ENCODE peak calls at places on chromosomes 2 and 18, in seven cellular contexts. One of them, this sample, is unnamed.

GRCh38 chr2:160721089-160722040 is 227.8 kb upstream of the RBMS1 start:
- DNase-seq in GOT3: no peak
- DNase-seq in CD8-positive, alpha-beta memory T cell: no peak
- DNase-seq in NCI-H524 treated with DMSO at 0.1 percent for 48 hours: no peak
- DNase-seq in AG08396: no peak
- DNase-seq in GM03348: peak; percentile 39
- DNase-seq in AG04450: no peak
- DNase-seq in this sample: no peak

GRCh38 chr18:44740000-44740399 is 59.3 kb downstream of the SETBP1 start:
- DNase-seq in AG08396: no peak
- DNase-seq in NCI-H524 treated with DMSO at 0.1 percent for 48 hours: no peak
- DNase-seq in GOT3: no peak
- DNase-seq in GM03348: no peak
- DNase-seq in AG04450: no peak
- DNase-seq in CD8-positive, alpha-beta memory T cell: no peak
- DNase-seq in this sample: peak; percentile 30

GRCh38 chr2:71528749-71529148 is 75.4 kb downstream of the DYSF start:
- DNase-seq in GM03348: no peak
- DNase-seq in GOT3: no peak
- DNase-seq in AG08396: no peak
- DNase-seq in NCI-H524 treated with DMSO at 0.1 percent for 48 hours: no peak
- DNase-seq in AG04450: no peak
- DNase-seq in CD8-positive, alpha-beta memory T cell: no peak
- DNase-seq in this sample: peak; percentile 26

GRCh38 chr2:51695531-51695930 is 663.6 kb upstream of the NRXN1 start:
- DNase-seq in AG04450: no peak
- DNase-seq in CD8-positive, alpha-beta memory T cell: no peak
- DNase-seq in NCI-H524 treated with DMSO at 0.1 percent for 48 hours: no peak
- DNase-seq in GM03348: peak; percentile 52
- DNase-seq in AG08396: no peak
- DNase-seq in GOT3: no peak
- DNase-seq in this sample: no peak

GRCh38 chr2:186919272-186919671 is 70.3 kb upstream of the ZSWIM2 start:
- DNase-seq in GM03348: peak; percentile 16
- DNase-seq in AG08396: peak; percentile 25
- DNase-seq in AG04450: peak; percentile 52
- DNase-seq in CD8-positive, alpha-beta memory T cell: no peak
- DNase-seq in GOT3: no peak
- DNase-seq in NCI-H524 treated with DMSO at 0.1 percent for 48 hours: no peak
- DNase-seq in this sample: no peak

GRCh38 chr2:148939271-148939670 is 64.2 kb downstream of the KIF5C start:
- DNase-seq in NCI-H524 treated with DMSO at 0.1 percent for 48 hours: peak; percentile 31
- DNase-seq in GOT3: no peak
- DNase-seq in AG04450: no peak
- DNase-seq in GM03348: no peak
- DNase-seq in AG08396: no peak
- DNase-seq in CD8-positive, alpha-beta memory T cell: no peak
- DNase-seq in this sample: no peak

GRCh38 chr18:9916067-9916684 is 2.4 kb downstream of the VAPA start:
- DNase-seq in GOT3: no peak
- DNase-seq in CD8-positive, alpha-beta memory T cell: no peak
- DNase-seq in AG04450: no peak
- DNase-seq in GM03348: no peak
- DNase-seq in NCI-H524 treated with DMSO at 0.1 percent for 48 hours: no peak
- DNase-seq in AG08396: no peak
- DNase-seq in this sample: no peak

GRCh38 chr2:232389327-232389726 is 10.8 kb downstream of the ALPP start:
- DNase-seq in AG08396: no peak
- DNase-seq in CD8-positive, alpha-beta memory T cell: no peak
- DNase-seq in NCI-H524 treated with DMSO at 0.1 percent for 48 hours: no peak
- DNase-seq in GM03348: no peak
- DNase-seq in AG04450: no peak
- DNase-seq in GOT3: no peak
- DNase-seq in this sample: peak; percentile 78

GRCh38 chr2:69242651-69243051 is 144.4 kb downstream of the GFPT1 start:
- DNase-seq in CD8-positive, alpha-beta memory T cell: no peak
- DNase-seq in GOT3: no peak
- DNase-seq in GM03348: peak; percentile 79
- DNase-seq in AG08396: peak; percentile 50
- DNase-seq in AG04450: peak; percentile 71
- DNase-seq in NCI-H524 treated with DMSO at 0.1 percent for 48 hours: peak; percentile 44
- DNase-seq in this sample: no peak

GRCh38 chr2:102122115-102122514 is 20.4 kb upstream of the IL1R1 start:
- DNase-seq in NCI-H524 treated with DMSO at 0.1 percent for 48 hours: no peak
- DNase-seq in AG04450: no peak
- DNase-seq in GOT3: no peak
- DNase-seq in GM03348: peak; percentile 82
- DNase-seq in AG08396: peak; percentile 66
- DNase-seq in CD8-positive, alpha-beta memory T cell: no peak
- DNase-seq in this sample: no peak

GRCh38 chr2:217402622-217403383 is 542.9 kb upstream of the TNP1 start:
- DNase-seq in AG04450: no peak
- DNase-seq in GM03348: no peak
- DNase-seq in AG08396: no peak
- DNase-seq in GOT3: no peak
- DNase-seq in CD8-positive, alpha-beta memory T cell: no peak
- DNase-seq in NCI-H524 treated with DMSO at 0.1 percent for 48 hours: peak; percentile 74
- DNase-seq in this sample: no peak

GRCh38 chr2:177328056-177328455 is 63.5 kb upstream of the NFE2L2 start:
- DNase-seq in GM03348: no peak
- DNase-seq in AG08396: no peak
- DNase-seq in NCI-H524 treated with DMSO at 0.1 percent for 48 hours: no peak
- DNase-seq in CD8-positive, alpha-beta memory T cell: no peak
- DNase-seq in GOT3: no peak
- DNase-seq in AG04450: no peak
- DNase-seq in this sample: no peak

GRCh38 chr18:22233271-22233670 is 63.9 kb downstream of the GATA6 start:
- DNase-seq in AG04450: no peak
- DNase-seq in CD8-positive, alpha-beta memory T cell: no peak
- DNase-seq in GM03348: no peak
- DNase-seq in NCI-H524 treated with DMSO at 0.1 percent for 48 hours: no peak
- DNase-seq in GOT3: no peak
- DNase-seq in AG08396: no peak
- DNase-seq in this sample: no peak

GRCh38 chr2:60974652-60975051 is 42.9 kb upstream of the PEX13 start:
- DNase-seq in GM03348: no peak
- DNase-seq in NCI-H524 treated with DMSO at 0.1 percent for 48 hours: no peak
- DNase-seq in GOT3: no peak
- DNase-seq in AG08396: no peak
- DNase-seq in AG04450: no peak
- DNase-seq in CD8-positive, alpha-beta memory T cell: no peak
- DNase-seq in this sample: no peak

GRCh38 chr2:222320441-222321395 is 21.9 kb upstream of the PAX3 start:
- DNase-seq in GM03348: peak; percentile 31
- DNase-seq in NCI-H524 treated with DMSO at 0.1 percent for 48 hours: no peak
- DNase-seq in CD8-positive, alpha-beta memory T cell: no peak
- DNase-seq in AG04450: no peak
- DNase-seq in AG08396: peak; percentile 18
- DNase-seq in GOT3: no peak
- DNase-seq in this sample: peak; percentile 64

GRCh38 chr18:48962252-48962856 is 11.6 kb upstream of the SMAD7 start:
- DNase-seq in CD8-positive, alpha-beta memory T cell: no peak
- DNase-seq in NCI-H524 treated with DMSO at 0.1 percent for 48 hours: no peak
- DNase-seq in AG04450: no peak
- DNase-seq in GOT3: no peak
- DNase-seq in AG08396: no peak
- DNase-seq in GM03348: no peak
- DNase-seq in this sample: no peak

GRCh38 chr2:118667964-118668363 is 179.5 kb downstream of the EN1 start:
- DNase-seq in AG04450: no peak
- DNase-seq in GOT3: no peak
- DNase-seq in NCI-H524 treated with DMSO at 0.1 percent for 48 hours: no peak
- DNase-seq in GM03348: peak; percentile 54
- DNase-seq in AG08396: peak; percentile 37
- DNase-seq in CD8-positive, alpha-beta memory T cell: no peak
- DNase-seq in this sample: no peak

GRCh38 chr2:106602042-106602441 is 114.9 kb downstream of the CD8B2 start:
- DNase-seq in AG08396: no peak
- DNase-seq in AG04450: no peak
- DNase-seq in GM03348: no peak
- DNase-seq in GOT3: no peak
- DNase-seq in CD8-positive, alpha-beta memory T cell: no peak
- DNase-seq in NCI-H524 treated with DMSO at 0.1 percent for 48 hours: no peak
- DNase-seq in this sample: no peak

GRCh38 chr2:105660489-105660888 is 84.2 kb upstream of the NCK2 start:
- DNase-seq in NCI-H524 treated with DMSO at 0.1 percent for 48 hours: no peak
- DNase-seq in AG08396: no peak
- DNase-seq in AG04450: no peak
- DNase-seq in CD8-positive, alpha-beta memory T cell: no peak
- DNase-seq in GM03348: no peak
- DNase-seq in GOT3: no peak
- DNase-seq in this sample: no peak

GRCh38 chr2:189129971-189130370 is 49.6 kb downstream of the COL5A2 start:
- DNase-seq in AG04450: peak; percentile 61
- DNase-seq in GM03348: peak; percentile 64
- DNase-seq in GOT3: no peak
- DNase-seq in AG08396: peak; percentile 42
- DNase-seq in CD8-positive, alpha-beta memory T cell: no peak
- DNase-seq in NCI-H524 treated with DMSO at 0.1 percent for 48 hours: no peak
- DNase-seq in this sample: no peak

GRCh38 chr2:235095569-235095968 is 143.8 kb downstream of the SH3BP4 start:
- DNase-seq in AG08396: no peak
- DNase-seq in GOT3: no peak
- DNase-seq in GM03348: peak; percentile 24
- DNase-seq in CD8-positive, alpha-beta memory T cell: no peak
- DNase-seq in NCI-H524 treated with DMSO at 0.1 percent for 48 hours: no peak
- DNase-seq in AG04450: no peak
- DNase-seq in this sample: no peak

GRCh38 chr2:138600732-138601437 is 99.3 kb downstream of the SPOPL start:
- DNase-seq in AG08396: no peak
- DNase-seq in CD8-positive, alpha-beta memory T cell: no peak
- DNase-seq in GOT3: no peak
- DNase-seq in GM03348: no peak
- DNase-seq in AG04450: no peak
- DNase-seq in NCI-H524 treated with DMSO at 0.1 percent for 48 hours: no peak
- DNase-seq in this sample: no peak

GRCh38 chr18:54736981-54737380 is 91.3 kb upstream of the RAB27B start:
- DNase-seq in GM03348: no peak
- DNase-seq in AG08396: no peak
- DNase-seq in NCI-H524 treated with DMSO at 0.1 percent for 48 hours: no peak
- DNase-seq in AG04450: no peak
- DNase-seq in CD8-positive, alpha-beta memory T cell: no peak
- DNase-seq in GOT3: no peak
- DNase-seq in this sample: no peak

GRCh38 chr2:135219226-135219625 is 167.1 kb downstream of the RAB3GAP1 start:
- DNase-seq in AG04450: no peak
- DNase-seq in GM03348: no peak
- DNase-seq in GOT3: no peak
- DNase-seq in CD8-positive, alpha-beta memory T cell: no peak
- DNase-seq in AG08396: no peak
- DNase-seq in NCI-H524 treated with DMSO at 0.1 percent for 48 hours: no peak
- DNase-seq in this sample: no peak

GRCh38 chr2:167335627-167336026 is 447.3 kb downstream of the XIRP2 start:
- DNase-seq in CD8-positive, alpha-beta memory T cell: no peak
- DNase-seq in AG04450: no peak
- DNase-seq in GM03348: no peak
- DNase-seq in GOT3: no peak
- DNase-seq in NCI-H524 treated with DMSO at 0.1 percent for 48 hours: no peak
- DNase-seq in AG08396: no peak
- DNase-seq in this sample: peak; percentile 52